ENCODE peak calls at places on chromosomes 11 and 22, in six cellular contexts. H is H4; C is stimulated activated CD4-positive, alpha-beta T cell treated with anti-CD3 and anti-CD28 coated beads, TNF-alpha, amount 100 ng/mL, for 4 hours; Y is activated T-cell treated with anti-CD3 and anti-CD28 coated beads, Interleukin-2, amount 50 U/mL, for 4 hours; M is NCI-H1105 treated with DMSO at 0.1 percent for 48 hours; N is IMR-90. X is an unnamed sample.
A peak's percentile ranks its signal among the peaks of the same experiment; 100 is the strongest.

GRCh38 chr11:4480577-4481539 is 1.6 kb upstream of the OR52K1 start:
- DNase-seq in M (no peak), C (no peak), H (no peak), N (no peak), Y (no peak), X (no peak)

GRCh38 chr11:31987118-31988005 is 103.5 kb upstream of the RCN1 start:
- DNase-seq in H (no peak), M (no peak), N (no peak), C (no peak), Y (no peak), X (no peak)

GRCh38 chr11:134098566-134099184 is 29.8 kb downstream of the JAM3 start:
- DNase-seq in C (no peak), H (no peak), Y (no peak), N (no peak), M (peak; percentile 21), X (no peak)

GRCh38 chr22:22921575-22921974 is 34.0 kb downstream of the IGLL5 start:
- DNase-seq in N (no peak), M (no peak), H (no peak), Y (no peak), C (no peak), X (no peak)

GRCh38 chr11:19769820-19770219 is 57.2 kb downstream of the NAV2 start:
- DNase-seq in H (peak; percentile 93), N (peak; percentile 66), C (no peak), Y (no peak), M (no peak), X (no peak)

GRCh38 chr11:77609234-77609633 is 19.5 kb downstream of the AQP11 start:
- DNase-seq in N (no peak), H (no peak), C (no peak), Y (no peak), M (no peak), X (no peak)

GRCh38 chr11:63720611-63721010 is 39.3 kb downstream of the RTN3 start:
- DNase-seq in Y (no peak), C (no peak), H (no peak), N (no peak), M (no peak), X (no peak)

GRCh38 chr11:26477406-26477805 is 94.7 kb downstream of the MUC15 start:
- DNase-seq in Y (no peak), H (no peak), N (no peak), C (no peak), M (no peak), X (no peak)

GRCh38 chr11:78731008-78731407 is 156.3 kb upstream of the NARS2 start:
- DNase-seq in H (no peak), Y (no peak), N (no peak), C (no peak), M (peak; percentile 87), X (no peak)

GRCh38 chr11:2300936-2301630 is 635 bp downstream of the C11orf21 start:
- DNase-seq in H (no peak), Y (no peak), N (no peak), C (no peak), M (no peak), X (no peak)

GRCh38 chr11:21888814-21889213 is 304.1 kb upstream of the ANO5 start:
- DNase-seq in H (peak; percentile 71), M (no peak), C (no peak), Y (no peak), N (no peak), X (no peak)

GRCh38 chr11:76665921-76666351 is 4.6 kb downstream of the LRRC32 start:
- DNase-seq in M (no peak), Y (no peak), C (no peak), N (no peak), H (no peak), X (no peak)

GRCh38 chr11:69560141-69560790 is 78.8 kb downstream of the LINC01488 start:
- DNase-seq in C (no peak), Y (no peak), H (no peak), N (no peak), M (no peak), X (no peak)

GRCh38 chr11:69603163-69603836 is 37.7 kb upstream of the CCND1 start:
- DNase-seq in Y (no peak), H (no peak), M (no peak), N (no peak), C (no peak), X (no peak)

GRCh38 chr11:45527898-45528297 is 137.5 kb downstream of the CHST1 start:
- DNase-seq in H (no peak), Y (no peak), N (no peak), M (no peak), C (no peak), X (no peak)

GRCh38 chr22:27801616-27802388 is at the start of gene MN1:
- DNase-seq in M (peak; percentile 20), H (no peak), Y (peak; percentile 49), C (peak; percentile 53), N (peak; percentile 35), X (no peak)

GRCh38 chr11:117668291-117668690 is 128.7 kb downstream of the DSCAML1 start:
- DNase-seq in Y (no peak), H (no peak), M (peak; percentile 96), N (no peak), C (no peak), X (no peak)

GRCh38 chr11:126430581-126431320 is 75.3 kb downstream of the ST3GAL4 start:
- DNase-seq in M (no peak), Y (no peak), C (no peak), N (peak; percentile 6), H (no peak), X (no peak)

GRCh38 chr11:45266693-45267451 is 19.3 kb downstream of the SYT13 start:
- DNase-seq in C (no peak), M (no peak), H (no peak), N (no peak), Y (no peak), X (peak; percentile 7)

GRCh38 chr11:116874251-116874650 is 36.8 kb upstream of the APOA1 start:
- DNase-seq in Y (no peak), N (peak; percentile 43), M (no peak), H (no peak), C (no peak), X (no peak)

GRCh38 chr11:72758304-72758689 is 6.1 kb upstream of the ARAP1 start:
- DNase-seq in C (no peak), N (peak; percentile 84), M (no peak), Y (no peak), H (peak; percentile 66), X (no peak)

GRCh38 chr11:120424970-120425332 is 86.6 kb upstream of the GRIK4 start:
- DNase-seq in C (no peak), H (no peak), Y (no peak), N (no peak), M (no peak), X (no peak)

GRCh38 chr11:110251837-110252236 is 44.6 kb downstream of the RDX start:
- DNase-seq in C (no peak), Y (no peak), M (peak; percentile 57), N (peak; percentile 65), H (peak; percentile 64), X (no peak)

GRCh38 chr11:12241401-12241800 is 131.0 kb downstream of the MICAL2 start:
- DNase-seq in C (no peak), M (no peak), H (no peak), N (no peak), Y (no peak), X (no peak)

GRCh38 chr22:34761111-34761510 is 304.8 kb upstream of the ISX start:
- DNase-seq in C (no peak), H (no peak), N (no peak), Y (no peak), M (no peak), X (no peak)

GRCh38 chr11:70381872-70382842 is 16.2 kb upstream of the CTTN start:
- DNase-seq in M (no peak), Y (no peak), C (no peak), N (peak; percentile 95), H (peak; percentile 75), X (no peak)

GRCh38 chr11:35549787-35550186 is 24.4 kb upstream of the PAMR1 start:
- DNase-seq in N (peak; percentile 99), C (no peak), H (peak; percentile 83), Y (no peak), M (no peak), X (no peak)